ENCODE peak calls at places on chromosomes 12 and 14, in five cellular contexts. A is astrocyte, O is MM.1S, Z is PC-3, L is H1. W is an unnamed sample. For H3K4me1, the result is how much of the 10 kb centered on the place peaks cover.

GRCh38 chr14:61965030-61965745 is 203.0 kb downstream of the SNAPC1 start:
- DNase-seq in A (peak), O (no peak), Z (peak), L (no peak), W (no peak)

GRCh38 chr14:76955575-76956252 is 72.8 kb downstream of the IRF2BPL start:
- DNase-seq in A (peak), O (peak), Z (peak), L (no peak), W (no peak)

GRCh38 chr12:69555461-69555860 is 29.8 kb upstream of the CCT2 start:
- DNase-seq in A (peak), O (no peak), Z (peak), L (no peak), W (no peak)

GRCh38 chr14:86057018-86057667 is 527.2 kb downstream of the FLRT2 start:
- DNase-seq in A (no peak), O (peak), Z (peak), L (no peak), W (no peak)

GRCh38 chr12:15550778-15551177 is 228.5 kb downstream of the PTPRO start:
- DNase-seq in A (no peak), O (peak), Z (no peak), L (no peak), W (no peak)

GRCh38 chr14:23346693-23347405 is 5.8 kb downstream of the SLC22A17 start:
- DNase-seq in A (no peak), O (no peak), Z (no peak), L (no peak), W (no peak)

GRCh38 chr12:106353178-106353577 is 4.4 kb upstream of the POLR3B start:
- DNase-seq in A (no peak), O (no peak), Z (no peak), L (no peak), W (no peak)

GRCh38 chr12:5706247-5706646 is 238.8 kb downstream of the ANO2 start:
- DNase-seq in A (no peak), O (no peak), Z (no peak), L (no peak), W (no peak)

GRCh38 chr12:68497702-68498101 is 113.0 kb upstream of the RAP1B start:
- DNase-seq in A (peak), O (no peak), Z (peak), L (no peak), W (peak)

GRCh38 chr12:118330421-118331018 is 42.2 kb downstream of the TAOK3 start:
- DNase-seq in A (peak), O (no peak), Z (no peak), L (no peak), W (peak)

GRCh38 chr14:71206766-71207371 is 299.6 kb downstream of the PCNX1 start:
- DNase-seq in A (peak), O (no peak), Z (peak), L (no peak), W (peak)

GRCh38 chr14:68028075-68028474 is 208.5 kb downstream of the RAD51B start:
- DNase-seq in A (no peak), O (no peak), Z (no peak), L (no peak), W (no peak)

GRCh38 chr14:54253195-54253947 is 143.4 kb upstream of the CDKN3 start:
- DNase-seq in A (peak), O (no peak), Z (peak), L (no peak), W (no peak)

GRCh38 chr12:113488322-113488721 is 16.7 kb upstream of the LHX5 start:
- DNase-seq in A (no peak), O (no peak), Z (no peak), L (no peak), W (no peak)

GRCh38 chr12:71610036-71610795 is 53.4 kb downstream of the ZFC3H1 start:
- DNase-seq in A (no peak), O (no peak), Z (no peak), L (no peak), W (no peak)

GRCh38 chr14:76772300-76773187 is 11.3 kb downstream of the VASH1 start:
- DNase-seq in A (peak), O (no peak), Z (no peak), L (no peak), W (no peak)

GRCh38 chr12:9948606-9949286 is 16.6 kb upstream of the CLEC2A start:
- DNase-seq in A (no peak), O (peak), Z (no peak), L (no peak), W (peak)

GRCh38 chr12:113276946-113277500 is 55.8 kb downstream of the TPCN1 start:
- DNase-seq in A (no peak), O (no peak), Z (no peak), L (no peak), W (no peak)

GRCh38 chr14:71328954-71329353 is 421.7 kb downstream of the PCNX1 start:
- DNase-seq in A (no peak), O (no peak), Z (no peak), L (no peak), W (no peak)

GRCh38 chr12:58046281-58046680 is 104.9 kb downstream of the ATP23 start:
- DNase-seq in A (no peak), O (no peak), Z (peak), L (no peak), W (no peak)

GRCh38 chr14:52402812-52403526 is 88.9 kb downstream of the PTGER2 start:
- DNase-seq in A (peak), O (no peak), Z (peak), L (no peak), W (peak)

GRCh38 chr14:50542941-50543418 is 10.6 kb upstream of the MAP4K5 start:
- DNase-seq in A (peak), O (peak), Z (peak), L (no peak), W (peak)

GRCh38 chr12:77001181-77001758 is 64.1 kb downstream of the E2F7 start:
- DNase-seq in A (no peak), O (no peak), Z (no peak), L (no peak), W (no peak)

GRCh38 chr12:50103767-50104321 is at the start of gene GPD1:
- DNase-seq in A (no peak), O (no peak), Z (peak), L (no peak), W (peak)

GRCh38 chr12:108468149-108468968 is 46.7 kb upstream of the FICD start:
- DNase-seq in A (peak), O (peak), Z (peak), L (no peak), W (peak)

GRCh38 chr14:71638523-71639196 is 293.6 kb upstream of the RGS6 start:
- DNase-seq in A (no peak), O (no peak), Z (no peak), L (no peak), W (no peak)

GRCh38 chr14:23640524-23641141 is 4.5 kb downstream of the DHRS2 start:
- DNase-seq in A (no peak), O (no peak), Z (peak), L (no peak), W (no peak)

GRCh38 chr12:132453361-132454133 is 36.4 kb upstream of the FBRSL1 start:
- DNase-seq in A (peak), O (no peak), Z (peak), L (no peak), W (no peak)

GRCh38 chr14:52686176-52686575 is 9.2 kb downstream of the ERO1A start:
- DNase-seq in A (no peak), O (no peak), Z (no peak), L (no peak), W (no peak)

GRCh38 chr12:124867389-124867930 is 3.8 kb upstream of the SCARB1 start:
- DNase-seq in A (peak), O (no peak), Z (peak), L (no peak), W (peak)

GRCh38 chr12:13114251-13115052 is 11.0 kb upstream of the GSG1 start:
- DNase-seq in A (no peak), O (no peak), Z (no peak), L (no peak), W (no peak)

GRCh38 chr12:26941251-26941650 is 3.0 kb downstream of the FGFR1OP2 start:
- DNase-seq in A (no peak), O (peak), Z (no peak), L (no peak), W (peak)

DNA sequence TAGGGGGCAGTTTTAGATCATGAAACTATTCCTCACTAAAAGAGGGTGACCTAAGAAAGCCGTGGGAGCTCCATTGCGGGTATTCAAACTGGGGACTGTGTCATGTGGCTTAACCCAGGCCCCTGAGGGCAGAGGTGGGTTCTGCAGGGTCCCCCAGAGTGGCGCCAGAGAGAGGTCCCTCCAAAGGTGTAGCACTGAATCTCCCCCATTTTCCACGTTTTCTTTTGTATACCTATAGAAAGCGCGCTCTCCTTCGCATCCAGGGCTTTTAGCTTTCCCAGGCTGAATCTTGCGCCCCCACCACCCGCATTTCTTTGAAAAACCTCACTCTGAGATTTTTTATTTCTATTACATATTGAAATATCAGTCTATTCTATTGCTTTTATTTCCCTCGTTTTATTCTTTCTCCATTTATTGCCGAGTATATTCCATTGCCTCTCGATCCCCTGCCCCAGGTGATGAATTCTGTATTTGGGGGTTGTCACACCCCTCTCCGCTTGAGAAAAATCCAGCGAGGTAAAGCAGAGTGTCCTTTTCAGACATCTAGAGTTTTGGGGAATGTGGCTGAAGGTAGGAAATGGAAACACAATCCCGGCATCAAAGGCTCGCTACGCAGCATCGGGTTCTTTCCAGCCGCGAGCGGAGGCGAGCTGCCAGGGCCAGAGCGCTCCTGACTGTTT is 895 bp upstream of the HOXC13 start:
- DNase-seq in A (no peak), O (no peak), Z (no peak), L (no peak), W (no peak)
- H3K4me3 ChIP-seq in A (no peak), O (no peak), Z (peak), L (no peak), W (no peak)

DNA sequence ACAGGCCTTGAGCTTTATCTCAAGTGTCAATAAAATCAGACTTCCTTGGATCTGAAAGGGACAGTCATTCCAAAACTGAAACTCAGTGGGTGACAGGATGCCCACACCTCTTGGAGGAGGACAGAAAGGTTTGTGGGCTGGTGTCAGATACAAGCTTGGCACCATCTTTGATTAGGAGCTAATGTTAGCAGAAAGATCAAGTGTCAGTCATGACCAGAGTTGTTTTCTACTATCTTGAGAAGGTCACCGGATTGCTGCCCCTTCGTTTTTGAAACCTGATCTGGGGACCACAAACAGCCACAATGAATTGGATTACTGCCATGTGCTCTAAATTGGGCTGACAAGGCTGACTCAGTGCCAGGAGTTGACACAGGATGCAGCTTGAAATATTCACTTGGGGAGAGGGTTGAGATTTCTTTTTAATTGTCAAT is 88.3 kb downstream of the OTOGL start:
- DNase-seq in A (peak), O (peak), Z (peak), L (no peak), W (no peak)
- H3K27ac ChIP-seq in A (peak), O (peak), Z (peak), L (no peak), W (no peak)

GRCh38 chr14:65255029-65255545 is 152.8 kb upstream of the MAX start:
- DNase-seq in A (peak), O (no peak), Z (peak), L (no peak), W (no peak)

GRCh38 chr14:65250162-65250495 is 147.8 kb upstream of the MAX start:
- DNase-seq in A (no peak), O (no peak), Z (no peak), L (no peak), W (no peak)

GRCh38 chr14:65249471-65250161 is 147.3 kb upstream of the MAX start:
- DNase-seq in A (no peak), O (no peak), Z (no peak), L (no peak), W (no peak)

GRCh38 chr14:65251213-65251612 is 148.9 kb upstream of the MAX start:
- DNase-seq in A (peak), O (no peak), Z (peak), L (no peak), W (no peak)

GRCh38 chr14:65252471-65253255 is 150.3 kb upstream of the MAX start:
- DNase-seq in A (no peak), O (no peak), Z (peak), L (no peak), W (no peak)
- H3K4me1 ChIP-seq in A (under half), O (under half), Z (under half), L (under half), W (under half)

GRCh38 chr14:99216191-99216590 is 55.8 kb downstream of the BCL11B start:
- DNase-seq in A (no peak), O (no peak), Z (no peak), L (no peak), W (no peak)
- H3K4me3 ChIP-seq in A (no peak), O (no peak), Z (no peak), L (no peak), W (no peak)

GRCh38 chr14:75453817-75454434 is 26.1 kb downstream of the JDP2 start:
- DNase-seq in A (no peak), O (peak), Z (no peak), L (no peak), W (no peak)
- H3K27ac ChIP-seq in A (peak), O (no peak), Z (no peak), L (peak), W (peak)

DNA sequence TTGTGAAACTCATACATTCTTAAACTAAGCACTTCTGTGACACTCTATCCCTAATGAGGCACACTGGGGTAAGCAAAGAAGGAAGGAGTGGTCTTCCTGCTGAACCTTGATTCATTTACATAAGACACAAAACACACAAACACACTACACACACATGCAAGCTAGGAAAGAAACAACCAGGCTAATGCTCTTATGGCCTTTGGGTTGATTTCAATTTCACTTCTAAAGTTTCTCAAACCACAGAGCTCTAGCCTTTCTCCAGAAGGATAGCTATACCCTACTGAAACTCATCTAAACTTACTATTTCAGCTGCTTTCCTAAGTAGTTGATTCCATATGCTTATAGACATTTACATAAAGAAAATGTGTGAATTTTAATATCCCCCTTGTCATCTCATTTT is 232.0 kb upstream of the NPAS3 start:
- DNase-seq in A (no peak), O (peak), Z (no peak), L (no peak), W (no peak)
- H3K4me1 ChIP-seq in A (under half), O (under half), Z (under half), L (under half), W (under half)

GRCh38 chr12:1530592-1531159 is 63.7 kb downstream of the FBXL14 start:
- DNase-seq in A (no peak), O (no peak), Z (no peak), L (no peak), W (no peak)
- H3K4me3 ChIP-seq in A (peak), O (peak), Z (peak), L (peak), W (peak)

GRCh38 chr12:120690083-120690450 is 3.1 kb downstream of the MLEC start:
- DNase-seq in A (no peak), O (no peak), Z (no peak), L (no peak), W (no peak)
- H3K27ac ChIP-seq in A (no peak), O (no peak), Z (no peak), L (no peak), W (peak)

DNA sequence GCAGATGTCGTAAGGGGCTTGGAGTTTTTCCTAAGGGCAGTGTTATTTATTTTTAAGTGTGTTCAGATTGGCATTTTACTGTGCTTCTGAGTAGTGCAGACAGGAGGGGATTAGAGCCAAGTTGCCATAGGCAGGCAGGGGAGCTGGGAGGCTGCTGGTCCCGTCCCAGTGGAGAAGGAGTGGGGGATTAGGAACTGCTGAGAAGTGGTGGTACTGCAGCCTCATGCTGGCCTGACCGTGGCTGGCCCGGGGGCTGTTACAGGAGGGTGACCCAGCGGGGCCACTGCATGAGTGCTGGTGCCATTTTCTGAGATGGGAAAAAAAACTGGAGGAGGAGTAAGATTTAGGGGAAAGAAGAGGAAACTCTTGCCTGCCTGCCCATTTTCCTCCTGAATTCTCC is 52.3 kb upstream of the DLK1 start:
- DNase-seq in A (no peak), O (no peak), Z (no peak), L (no peak), W (no peak)
- H3K4me1 ChIP-seq in A (under half), O (under half), Z (under half), L (under half), W (under half)

GRCh38 chr12:109817627-109818231 is 15.5 kb downstream of the TRPV4 start:
- DNase-seq in A (no peak), O (no peak), Z (no peak), L (no peak), W (no peak)
- H3K4me3 ChIP-seq in A (no peak), O (no peak), Z (no peak), L (no peak), W (no peak)